ENCODE peak calls at places on chromosome 4, in eight cellular contexts. One of them, this sample, is unnamed.
A peak's percentile ranks its signal among the peaks of the same experiment; 100 is the strongest.

GRCh38 chr4:8870647-8871416 is 807 bp downstream of the HMX1 start:
- DNase-seq in cardiac fibroblast: no peak
- DNase-seq in kidney: no peak
- DNase-seq in body of pancreas: no peak
- DNase-seq in tibial artery: no peak
- DNase-seq in NB4: no peak
- DNase-seq in MCF 10A: no peak
- DNase-seq in AG10803: no peak
- DNase-seq in this sample: no peak

GRCh38 chr4:139562839-139563238 is 6.8 kb upstream of the SETD7 start:
- DNase-seq in AG10803: no peak
- DNase-seq in NB4: no peak
- DNase-seq in tibial artery: no peak
- DNase-seq in cardiac fibroblast: no peak
- DNase-seq in kidney: no peak
- DNase-seq in body of pancreas: no peak
- DNase-seq in MCF 10A: no peak
- DNase-seq in this sample: no peak

GRCh38 chr4:80155286-80155982 is 41.9 kb upstream of the PRDM8 start:
- DNase-seq in MCF 10A: no peak
- DNase-seq in AG10803: no peak
- DNase-seq in tibial artery: no peak
- DNase-seq in cardiac fibroblast: peak; percentile 8
- DNase-seq in kidney: no peak
- DNase-seq in body of pancreas: no peak
- DNase-seq in NB4: no peak
- DNase-seq in this sample: no peak

GRCh38 chr4:120853101-120853940 is 69.2 kb downstream of the PRDM5 start:
- DNase-seq in tibial artery: no peak
- DNase-seq in NB4: no peak
- DNase-seq in AG10803: peak; percentile 49
- DNase-seq in body of pancreas: no peak
- DNase-seq in cardiac fibroblast: peak; percentile 61
- DNase-seq in MCF 10A: peak; percentile 10
- DNase-seq in kidney: no peak
- DNase-seq in this sample: no peak

GRCh38 chr4:46442963-46443362 is 53.0 kb upstream of the GABRA2 start:
- DNase-seq in kidney: no peak
- DNase-seq in body of pancreas: no peak
- DNase-seq in cardiac fibroblast: peak; percentile 13
- DNase-seq in MCF 10A: peak; percentile 53
- DNase-seq in AG10803: no peak
- DNase-seq in NB4: no peak
- DNase-seq in tibial artery: no peak
- DNase-seq in this sample: no peak

GRCh38 chr4:118849867-118850812 is 14.2 kb upstream of the SEC24D start:
- DNase-seq in kidney: no peak
- DNase-seq in cardiac fibroblast: peak; percentile 32
- DNase-seq in AG10803: no peak
- DNase-seq in tibial artery: no peak
- DNase-seq in MCF 10A: peak; percentile 25
- DNase-seq in NB4: peak; percentile 43
- DNase-seq in body of pancreas: no peak
- DNase-seq in this sample: peak; percentile 44

GRCh38 chr4:165635261-165635838 is 237.7 kb upstream of the TLL1 start:
- DNase-seq in tibial artery: no peak
- DNase-seq in MCF 10A: no peak
- DNase-seq in body of pancreas: no peak
- DNase-seq in AG10803: no peak
- DNase-seq in cardiac fibroblast: no peak
- DNase-seq in kidney: no peak
- DNase-seq in NB4: no peak
- DNase-seq in this sample: no peak

GRCh38 chr4:116913451-116913850 is 171.9 kb downstream of the TRAM1L1 start:
- DNase-seq in AG10803: no peak
- DNase-seq in tibial artery: no peak
- DNase-seq in body of pancreas: no peak
- DNase-seq in kidney: no peak
- DNase-seq in cardiac fibroblast: no peak
- DNase-seq in MCF 10A: no peak
- DNase-seq in NB4: no peak
- DNase-seq in this sample: no peak

GRCh38 chr4:110201502-110201901 is 3.1 kb upstream of the ELOVL6 start:
- DNase-seq in AG10803: no peak
- DNase-seq in MCF 10A: no peak
- DNase-seq in NB4: no peak
- DNase-seq in tibial artery: no peak
- DNase-seq in body of pancreas: no peak
- DNase-seq in cardiac fibroblast: no peak
- DNase-seq in kidney: no peak
- DNase-seq in this sample: no peak

GRCh38 chr4:177128306-177128705 is 181.4 kb upstream of the NEIL3 start:
- DNase-seq in body of pancreas: no peak
- DNase-seq in AG10803: peak; percentile 42
- DNase-seq in MCF 10A: no peak
- DNase-seq in cardiac fibroblast: peak; percentile 84
- DNase-seq in kidney: no peak
- DNase-seq in tibial artery: no peak
- DNase-seq in NB4: no peak
- DNase-seq in this sample: no peak

GRCh38 chr4:167274346-167274745 is 40.1 kb upstream of the SPOCK3 start:
- DNase-seq in NB4: no peak
- DNase-seq in tibial artery: no peak
- DNase-seq in cardiac fibroblast: peak; percentile 23
- DNase-seq in body of pancreas: no peak
- DNase-seq in AG10803: no peak
- DNase-seq in MCF 10A: no peak
- DNase-seq in kidney: no peak
- DNase-seq in this sample: no peak

GRCh38 chr4:80448056-80448455 is 112.5 kb downstream of the CFAP299 start:
- DNase-seq in AG10803: no peak
- DNase-seq in cardiac fibroblast: no peak
- DNase-seq in NB4: no peak
- DNase-seq in kidney: no peak
- DNase-seq in body of pancreas: no peak
- DNase-seq in tibial artery: no peak
- DNase-seq in MCF 10A: no peak
- DNase-seq in this sample: no peak

GRCh38 chr4:160772668-160773067 is 1391.1 kb downstream of the FSTL5 start:
- DNase-seq in AG10803: no peak
- DNase-seq in NB4: no peak
- DNase-seq in cardiac fibroblast: no peak
- DNase-seq in kidney: no peak
- DNase-seq in MCF 10A: peak; percentile 8
- DNase-seq in body of pancreas: no peak
- DNase-seq in tibial artery: no peak
- DNase-seq in this sample: no peak

GRCh38 chr4:145536044-145536443 is 54.4 kb downstream of the SMAD1 start:
- DNase-seq in tibial artery: no peak
- DNase-seq in MCF 10A: no peak
- DNase-seq in NB4: no peak
- DNase-seq in kidney: no peak
- DNase-seq in AG10803: no peak
- DNase-seq in body of pancreas: no peak
- DNase-seq in cardiac fibroblast: no peak
- DNase-seq in this sample: no peak

GRCh38 chr4:37453004-37453360 is 208.4 kb downstream of the NWD2 start:
- DNase-seq in AG10803: peak; percentile 29
- DNase-seq in tibial artery: no peak
- DNase-seq in cardiac fibroblast: peak; percentile 82
- DNase-seq in MCF 10A: peak; percentile 89
- DNase-seq in NB4: peak; percentile 82
- DNase-seq in kidney: no peak
- DNase-seq in body of pancreas: peak; percentile 80
- DNase-seq in this sample: peak; percentile 76

GRCh38 chr4:94131212-94131611 is 76.5 kb upstream of the SMARCAD1 start:
- DNase-seq in tibial artery: no peak
- DNase-seq in MCF 10A: no peak
- DNase-seq in AG10803: no peak
- DNase-seq in NB4: no peak
- DNase-seq in kidney: no peak
- DNase-seq in cardiac fibroblast: peak; percentile 6
- DNase-seq in body of pancreas: no peak
- DNase-seq in this sample: no peak

GRCh38 chr4:94127707-94128328 is 79.8 kb upstream of the SMARCAD1 start:
- DNase-seq in kidney: no peak
- DNase-seq in cardiac fibroblast: peak; percentile 58
- DNase-seq in AG10803: peak; percentile 23
- DNase-seq in body of pancreas: no peak
- DNase-seq in tibial artery: no peak
- DNase-seq in MCF 10A: peak; percentile 72
- DNase-seq in NB4: peak; percentile 39
- DNase-seq in this sample: peak; percentile 29

DNA sequence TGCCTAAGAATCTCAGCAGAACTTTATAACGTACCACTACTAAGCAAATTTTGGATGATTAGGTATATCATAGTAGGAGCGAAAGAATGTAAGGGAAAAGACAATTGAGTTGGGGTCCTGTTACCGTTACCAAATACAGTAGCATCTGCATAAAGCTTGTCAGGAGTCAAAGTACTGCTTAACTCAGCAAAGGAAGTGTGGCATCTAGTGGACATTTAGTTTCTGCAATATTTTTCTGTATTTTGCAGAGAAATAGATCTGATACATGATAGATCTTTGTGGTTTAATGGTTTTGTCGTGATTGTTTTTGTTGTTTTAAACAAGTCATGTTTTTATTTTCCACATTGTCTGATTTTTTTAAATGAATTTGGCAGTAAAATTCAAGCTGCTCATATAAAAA is 81.0 kb upstream of the SMARCAD1 start:
- DNase-seq in body of pancreas: no peak
- DNase-seq in cardiac fibroblast: no peak
- DNase-seq in AG10803: no peak
- DNase-seq in kidney: no peak
- DNase-seq in MCF 10A: peak; percentile 19
- DNase-seq in tibial artery: no peak
- DNase-seq in NB4: peak; percentile 12
- DNase-seq in this sample: no peak
- TF ChIP-seq CTCF in body of pancreas: no peak
- TF ChIP-seq CTCF in cardiac fibroblast: peak; percentile 17
- TF ChIP-seq CTCF in AG10803: peak; percentile 13
- TF ChIP-seq CTCF in kidney: no peak
- TF ChIP-seq CTCF in MCF 10A: peak; percentile 47
- TF ChIP-seq CTCF in tibial artery: no peak
- TF ChIP-seq CTCF in NB4: no peak
- TF ChIP-seq CTCF in this sample: no peak

DNA sequence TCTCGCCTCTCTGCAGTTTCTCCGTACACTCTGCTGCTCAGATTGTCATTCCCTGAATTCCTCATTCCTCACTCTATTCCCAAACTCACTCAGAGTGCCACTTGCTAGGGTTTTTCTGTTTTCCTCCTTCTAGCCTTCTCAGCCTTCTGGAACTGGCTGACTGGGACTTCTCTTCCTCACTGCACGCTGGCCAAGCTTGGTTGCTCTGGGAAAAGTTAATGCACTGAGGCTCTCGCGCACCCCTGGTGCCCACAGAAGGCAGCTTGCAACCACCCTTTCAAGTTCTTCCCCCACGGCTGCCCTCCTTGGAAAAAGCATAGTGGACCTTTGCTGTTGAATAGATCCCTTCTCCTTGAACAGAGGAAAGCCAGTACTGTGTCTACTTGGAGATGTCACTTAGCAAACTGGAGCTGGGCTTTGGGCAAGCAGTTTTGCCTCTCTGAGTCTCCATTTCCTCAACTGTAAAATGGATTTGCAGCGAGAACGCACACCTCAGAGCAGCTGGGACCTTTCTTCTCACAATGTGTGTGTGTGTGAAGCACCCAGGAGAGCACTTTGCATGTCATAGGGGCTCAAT is 6.0 kb upstream of the CCKAR start:
- DNase-seq in MCF 10A: no peak
- DNase-seq in cardiac fibroblast: no peak
- DNase-seq in kidney: no peak
- DNase-seq in body of pancreas: no peak
- DNase-seq in NB4: no peak
- DNase-seq in tibial artery: no peak
- DNase-seq in AG10803: no peak
- DNase-seq in this sample: no peak
- TF ChIP-seq CTCF in MCF 10A: no peak
- TF ChIP-seq CTCF in cardiac fibroblast: peak; percentile 12
- TF ChIP-seq CTCF in kidney: no peak
- TF ChIP-seq CTCF in body of pancreas: no peak
- TF ChIP-seq CTCF in NB4: no peak
- TF ChIP-seq CTCF in tibial artery: no peak
- TF ChIP-seq CTCF in AG10803: peak; percentile 30
- TF ChIP-seq CTCF in this sample: no peak

GRCh38 chr4:102826890-102827673 is at the start of gene UBE2D3:
- DNase-seq in kidney: peak; percentile 99
- DNase-seq in cardiac fibroblast: peak; percentile 98
- DNase-seq in AG10803: peak; percentile 98
- DNase-seq in NB4: peak; percentile 97
- DNase-seq in body of pancreas: peak; percentile 95
- DNase-seq in MCF 10A: peak; percentile 90
- DNase-seq in tibial artery: peak; percentile 92
- DNase-seq in this sample: peak; percentile 75
- TF ChIP-seq CTCF in kidney: peak; percentile 0
- TF ChIP-seq CTCF in cardiac fibroblast: no peak
- TF ChIP-seq CTCF in AG10803: peak; percentile 7
- TF ChIP-seq CTCF in NB4: peak; percentile 3
- TF ChIP-seq CTCF in body of pancreas: no peak
- TF ChIP-seq CTCF in MCF 10A: no peak
- TF ChIP-seq CTCF in tibial artery: no peak
- TF ChIP-seq CTCF in this sample: no peak

GRCh38 chr4:154345359-154345758 is 146.2 kb downstream of the DCHS2 start:
- DNase-seq in NB4: no peak
- DNase-seq in kidney: no peak
- DNase-seq in cardiac fibroblast: no peak
- DNase-seq in AG10803: no peak
- DNase-seq in body of pancreas: no peak
- DNase-seq in MCF 10A: no peak
- DNase-seq in tibial artery: no peak
- DNase-seq in this sample: no peak

GRCh38 chr4:154341448-154341847 is 150.2 kb downstream of the DCHS2 start:
- DNase-seq in AG10803: no peak
- DNase-seq in MCF 10A: no peak
- DNase-seq in kidney: no peak
- DNase-seq in tibial artery: no peak
- DNase-seq in cardiac fibroblast: no peak
- DNase-seq in body of pancreas: no peak
- DNase-seq in NB4: no peak
- DNase-seq in this sample: no peak

GRCh38 chr4:154349829-154350228 is 141.8 kb downstream of the DCHS2 start:
- DNase-seq in NB4: no peak
- DNase-seq in kidney: no peak
- DNase-seq in tibial artery: no peak
- DNase-seq in body of pancreas: no peak
- DNase-seq in cardiac fibroblast: peak; percentile 16
- DNase-seq in AG10803: peak; percentile 7
- DNase-seq in MCF 10A: peak; percentile 33
- DNase-seq in this sample: no peak

GRCh38 chr4:154348657-154349056 is 142.9 kb downstream of the DCHS2 start:
- DNase-seq in AG10803: no peak
- DNase-seq in kidney: no peak
- DNase-seq in tibial artery: no peak
- DNase-seq in cardiac fibroblast: no peak
- DNase-seq in MCF 10A: no peak
- DNase-seq in body of pancreas: no peak
- DNase-seq in NB4: no peak
- DNase-seq in this sample: no peak

DNA sequence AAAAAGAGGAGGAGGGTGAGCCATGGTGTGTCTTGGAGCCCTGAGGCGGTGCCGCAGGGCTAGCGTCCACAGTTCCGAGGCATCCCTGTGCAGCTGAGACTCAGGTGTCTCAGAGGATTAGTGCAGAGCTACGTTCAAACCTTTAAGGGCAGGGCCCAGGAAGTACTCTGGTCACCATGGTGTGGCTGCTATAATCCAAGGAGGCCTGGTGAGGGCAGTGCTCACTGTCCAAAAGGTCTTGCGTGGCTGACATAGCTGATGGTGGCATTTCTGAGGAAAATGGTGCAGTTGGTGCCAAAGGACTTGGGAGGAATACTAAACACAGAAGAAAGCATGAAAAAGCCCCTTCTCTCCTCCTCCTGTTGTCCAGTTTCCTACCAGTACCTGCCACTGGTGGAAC is 146.9 kb downstream of the DCHS2 start:
- DNase-seq in kidney: no peak
- DNase-seq in cardiac fibroblast: no peak
- DNase-seq in body of pancreas: no peak
- DNase-seq in MCF 10A: peak; percentile 17
- DNase-seq in NB4: peak; percentile 11
- DNase-seq in AG10803: no peak
- DNase-seq in tibial artery: no peak
- DNase-seq in this sample: peak; percentile 20
- TF ChIP-seq CTCF in kidney: no peak
- TF ChIP-seq CTCF in cardiac fibroblast: no peak
- TF ChIP-seq CTCF in body of pancreas: no peak
- TF ChIP-seq CTCF in MCF 10A: no peak
- TF ChIP-seq CTCF in NB4: no peak
- TF ChIP-seq CTCF in AG10803: no peak
- TF ChIP-seq CTCF in tibial artery: no peak
- TF ChIP-seq CTCF in this sample: no peak